ENCODE peak calls at places on chromosomes 2 and 18, in five cellular contexts. Q is iPS DF 6.9; K is CD4-positive, alpha-beta T cell; F is posterior cingulate gyrus; S is GM19239. W is an unnamed sample.

GRCh38 chr2:169961911-169962310 is 134.7 kb downstream of the UBR3 start:
- DNase-seq in K (no peak), Q (no peak), S (no peak), F (no peak), W (no peak)

GRCh38 chr2:39567507-39567906 is 98.2 kb upstream of the TMEM178A start:
- DNase-seq in Q (no peak), S (no peak), K (no peak), F (no peak), W (no peak)

GRCh38 chr2:152542995-152543481 is 174.2 kb downstream of the PRPF40A start:
- DNase-seq in Q (no peak), K (no peak), F (peak), S (no peak), W (peak)

GRCh38 chr18:79826966-79827365 is 29.2 kb downstream of the KCNG2 start:
- DNase-seq in F (no peak), S (no peak), K (no peak), Q (peak), W (no peak)

GRCh38 chr18:56240405-56240804 is 398.0 kb downstream of the TXNL1 start:
- DNase-seq in F (no peak), Q (no peak), K (no peak), S (no peak), W (no peak)

GRCh38 chr2:28445448-28446258 is 50.2 kb upstream of the PLB1 start:
- DNase-seq in K (no peak), Q (no peak), S (no peak), F (no peak), W (no peak)

GRCh38 chr2:140975237-140975636 is 1155.6 kb downstream of the LRP1B start:
- DNase-seq in S (no peak), K (no peak), Q (no peak), F (no peak), W (no peak)

GRCh38 chr2:144114761-144115160 is 405.2 kb downstream of the ZEB2 start:
- DNase-seq in S (no peak), F (no peak), Q (no peak), K (no peak), W (no peak)

GRCh38 chr18:31042391-31043181 is at the start of gene DSC3:
- DNase-seq in K (no peak), Q (no peak), F (no peak), S (no peak), W (peak)

GRCh38 chr2:103174711-103175110 is 412.9 kb downstream of the TMEM182 start:
- DNase-seq in Q (no peak), K (no peak), S (no peak), F (no peak), W (no peak)

GRCh38 chr2:108189316-108189715 is 50.5 kb upstream of the SULT1C3 start:
- DNase-seq in F (no peak), K (no peak), Q (no peak), S (no peak), W (peak)

GRCh38 chr2:215973954-215974699 is 39.2 kb downstream of the MREG start:
- DNase-seq in F (no peak), S (no peak), K (no peak), Q (no peak), W (no peak)

GRCh38 chr2:44692821-44693220 is 248.7 kb upstream of the SIX3 start:
- DNase-seq in F (no peak), K (no peak), Q (no peak), S (no peak), W (no peak)

GRCh38 chr2:232537499-232537898 is 2.0 kb upstream of the CHRNG start:
- DNase-seq in K (no peak), F (no peak), Q (no peak), S (no peak), W (no peak)

GRCh38 chr2:128154225-128154624 is 63.2 kb downstream of the UGGT1 start:
- DNase-seq in S (no peak), Q (no peak), F (no peak), K (no peak), W (no peak)

GRCh38 chr2:48723125-48723524 is 32.4 kb downstream of the LHCGR start:
- DNase-seq in S (no peak), K (no peak), Q (no peak), F (no peak), W (no peak)

GRCh38 chr2:176518823-176519222 is 249.6 kb downstream of the MTX2 start:
- DNase-seq in K (no peak), Q (peak), F (peak), S (no peak), W (no peak)

GRCh38 chr2:102107741-102108070 is 34.8 kb upstream of the IL1R1 start:
- DNase-seq in F (no peak), S (no peak), K (no peak), Q (no peak), W (no peak)

GRCh38 chr2:149989447-149990063 is 402.0 kb upstream of the MMADHC start:
- DNase-seq in S (no peak), Q (no peak), F (no peak), K (no peak), W (no peak)

GRCh38 chr2:170843656-170844055 is 27.0 kb downstream of the GAD1 start:
- DNase-seq in S (no peak), F (no peak), K (no peak), Q (no peak), W (no peak)

GRCh38 chr2:17879137-17879912 is 858 bp downstream of the KCNS3 start:
- DNase-seq in F (peak), K (no peak), Q (peak), S (peak), W (peak)

GRCh38 chr2:159010340-159010739 is 41.9 kb downstream of the TANC1 start:
- DNase-seq in K (no peak), Q (no peak), F (no peak), S (no peak), W (no peak)

GRCh38 chr2:74511104-74511989 is 2.9 kb upstream of the TLX2 start:
- DNase-seq in Q (no peak), K (no peak), F (no peak), S (no peak), W (no peak)

GRCh38 chr2:86298411-86299390 is 38.7 kb downstream of the REEP1 start:
- DNase-seq in F (no peak), Q (peak), K (no peak), S (no peak), W (peak)

GRCh38 chr2:27060323-27060722 is 8.9 kb downstream of the AGBL5 start:
- DNase-seq in Q (no peak), S (no peak), K (no peak), F (no peak), W (no peak)

GRCh38 chr18:3056311-3056710 is 43.4 kb upstream of the LPIN2 start:
- DNase-seq in K (no peak), F (no peak), S (no peak), Q (no peak), W (no peak)

GRCh38 chr2:177612651-177613050 is 220.1 kb downstream of the AGPS start:
- DNase-seq in S (no peak), K (no peak), Q (no peak), F (no peak), W (no peak)

GRCh38 chr18:70337139-70337972 is 48.5 kb downstream of the SOCS6 start:
- DNase-seq in K (no peak), S (no peak), F (peak), Q (no peak), W (peak)

GRCh38 chr2:72919414-72920316 is 2.3 kb downstream of the EMX1 start:
- DNase-seq in S (no peak), F (no peak), K (no peak), Q (no peak), W (peak)

GRCh38 chr18:6920099-6920955 is 190.8 kb downstream of the ARHGAP28 start:
- DNase-seq in F (peak), K (no peak), Q (peak), S (peak), W (peak)

GRCh38 chr18:9827856-9828793 is 57.6 kb upstream of the TXNDC2 start:
- DNase-seq in Q (no peak), K (no peak), F (no peak), S (no peak), W (no peak)

GRCh38 chr2:96762529-96763253 is 2.0 kb downstream of the CNNM4 start:
- DNase-seq in K (no peak), Q (no peak), F (no peak), S (no peak), W (peak)

GRCh38 chr2:47015206-47015605 is 99.6 kb upstream of the MCFD2 start:
- DNase-seq in S (no peak), Q (no peak), K (no peak), F (no peak), W (no peak)